ENCODE peak calls at places on chromosomes 11 and 22, in seven cellular contexts. O is mesendoderm, S is Peyer's patch, A is GM23248, U is GM12878, F is SJSA1, Z is ovary. Q is an unnamed sample.
A peak's percentile ranks its signal among the peaks of the same experiment; 100 is the strongest.

GRCh38 chr11:72039108-72039850 is 40.6 kb downstream of the IL18BP start:
- DNase-seq in F (no peak), Z (peak; percentile 63), O (no peak), U (no peak), A (peak; percentile 63), S (peak; percentile 87), Q (no peak)

GRCh38 chr22:47195676-47196492 is 433.4 kb downstream of the TBC1D22A start:
- DNase-seq in O (no peak), Z (peak; percentile 21), A (no peak), F (peak; percentile 37), U (no peak), S (peak; percentile 40), Q (no peak)

GRCh38 chr11:106998126-106998525 is 20.1 kb downstream of the GUCY1A2 start:
- DNase-seq in S (no peak), F (no peak), A (peak; percentile 83), O (peak; percentile 35), Z (no peak), U (no peak), Q (no peak)

GRCh38 chr22:46156031-46156430 is 5.7 kb downstream of the PPARA start:
- DNase-seq in U (no peak), A (no peak), S (peak; percentile 13), Z (no peak), O (no peak), F (no peak), Q (no peak)

GRCh38 chr22:40009231-40009769 is 14.5 kb downstream of the FAM83F start:
- DNase-seq in U (no peak), S (peak; percentile 54), O (peak; percentile 92), A (no peak), Z (no peak), F (no peak), Q (peak; percentile 21)

GRCh38 chr11:66600219-66600923 is 7.4 kb downstream of the CCS start:
- DNase-seq in A (no peak), U (no peak), S (no peak), F (no peak), O (no peak), Z (no peak), Q (peak; percentile 5)

GRCh38 chr11:110430267-110431211 is 791 bp downstream of the FDX1 start:
- DNase-seq in A (peak; percentile 63), S (peak; percentile 82), U (peak; percentile 8), F (peak; percentile 45), Z (no peak), O (peak; percentile 54), Q (no peak)

GRCh38 chr22:35367331-35367886 is 13.5 kb upstream of the HMOX1 start:
- DNase-seq in F (no peak), Z (no peak), A (no peak), S (peak; percentile 80), U (peak; percentile 65), O (no peak), Q (no peak)

GRCh38 chr11:35932641-35933571 is 11.0 kb upstream of the LDLRAD3 start:
- DNase-seq in U (no peak), F (no peak), Z (no peak), A (peak; percentile 28), O (no peak), S (no peak), Q (no peak)

GRCh38 chr11:116984589-116984988 is 113.6 kb downstream of the SIK3 start:
- DNase-seq in U (no peak), Z (no peak), F (no peak), A (peak; percentile 95), O (no peak), S (no peak), Q (no peak)

GRCh38 chr11:8041576-8041975 is 39.4 kb upstream of the TUB start:
- DNase-seq in O (no peak), A (no peak), Z (no peak), U (no peak), F (no peak), S (no peak), Q (no peak)

GRCh38 chr11:17972987-17973386 is 39.9 kb downstream of the SERGEF start:
- DNase-seq in A (peak; percentile 88), Z (peak; percentile 43), F (peak; percentile 68), O (peak; percentile 95), U (no peak), S (no peak), Q (peak; percentile 58)

GRCh38 chr22:47169801-47170140 is 407.3 kb downstream of the TBC1D22A start:
- DNase-seq in A (no peak), S (no peak), O (no peak), U (no peak), Z (peak; percentile 7), F (no peak), Q (no peak)

GRCh38 chr11:60570970-60571369 is 55.8 kb downstream of the MS4A13 start:
- DNase-seq in A (no peak), O (no peak), S (no peak), U (peak; percentile 59), Z (no peak), F (no peak), Q (no peak)

GRCh38 chr11:18766015-18766414 is 25.6 kb downstream of the PTPN5 start:
- DNase-seq in Z (no peak), U (no peak), O (no peak), F (no peak), S (no peak), A (no peak), Q (no peak)

GRCh38 chr22:17161991-17162390 is 2.9 kb upstream of the HDHD5 start:
- DNase-seq in F (no peak), S (no peak), O (peak; percentile 17), A (no peak), Z (no peak), U (no peak), Q (no peak)

GRCh38 chr11:75352417-75353206 is 1.2 kb upstream of the ARRB1 start:
- DNase-seq in O (no peak), F (no peak), Z (no peak), A (peak; percentile 49), U (no peak), S (no peak), Q (no peak)

GRCh38 chr11:7278314-7278917 is 26.7 kb downstream of the SYT9 start:
- DNase-seq in F (no peak), A (peak; percentile 56), S (no peak), O (peak; percentile 51), Z (no peak), U (no peak), Q (peak; percentile 31)

GRCh38 chr22:43378011-43378704 is 33.7 kb upstream of the MPPED1 start:
- DNase-seq in O (peak; percentile 24), S (peak; percentile 56), F (no peak), Z (peak; percentile 62), A (peak; percentile 10), U (peak; percentile 63), Q (no peak)

GRCh38 chr11:95991101-95991500 is 67.2 kb upstream of the MTMR2 start:
- DNase-seq in O (no peak), A (peak; percentile 29), S (no peak), Z (no peak), F (peak; percentile 48), U (no peak), Q (no peak)

GRCh38 chr22:24723111-24723510 is 51.4 kb downstream of the PIWIL3 start:
- DNase-seq in O (no peak), A (no peak), U (no peak), Z (no peak), F (no peak), S (no peak), Q (no peak)

GRCh38 chr11:126115253-126115540 is 52.5 kb upstream of the CDON start:
- DNase-seq in F (peak; percentile 42), O (no peak), Z (peak; percentile 60), A (peak; percentile 68), U (no peak), S (no peak), Q (no peak)

GRCh38 chr11:13110929-13111812 is 102.1 kb downstream of the RASSF10 start:
- DNase-seq in S (no peak), O (peak; percentile 97), U (no peak), F (no peak), Z (no peak), A (peak; percentile 64), Q (peak; percentile 62)

GRCh38 chr11:69667619-69668604 is 7.2 kb downstream of the LTO1 start:
- DNase-seq in O (no peak), F (no peak), Z (peak; percentile 11), A (no peak), S (no peak), U (no peak), Q (no peak)

GRCh38 chr11:69666752-69667536 is 8.2 kb downstream of the LTO1 start:
- DNase-seq in A (no peak), U (no peak), Z (peak; percentile 10), S (no peak), F (no peak), O (no peak), Q (no peak)

GRCh38 chr11:69665669-69666068 is 9.5 kb downstream of the LTO1 start:
- DNase-seq in F (no peak), U (no peak), S (no peak), Z (no peak), A (no peak), O (no peak), Q (no peak)

GRCh38 chr11:69664901-69665300 is 10.3 kb downstream of the LTO1 start:
- DNase-seq in Z (peak; percentile 4), O (no peak), S (no peak), F (no peak), U (no peak), A (no peak), Q (no peak)

GRCh38 chr11:69666261-69666660 is 8.9 kb downstream of the LTO1 start:
- DNase-seq in A (no peak), U (no peak), F (no peak), O (no peak), S (no peak), Z (peak; percentile 12), Q (no peak)
- H3K36me3 ChIP-seq in A (peaks cover 16% of the 10 kb centered on the region), U (peaks cover 4% of the 10 kb centered on the region), F (peaks cover 93% of the 10 kb centered on the region), O (peaks cover 3% of the 10 kb centered on the region), S (no peaks in the 10 kb centered on the region), Z (no peaks in the 10 kb centered on the region), Q (peaks cover 62% of the 10 kb centered on the region)

GRCh38 chr22:30333707-30334087 is 7.0 kb upstream of the TBC1D10A start:
- DNase-seq in S (no peak), F (no peak), A (no peak), U (no peak), Z (no peak), O (no peak), Q (no peak)
- H3K36me3 ChIP-seq in S (no peaks in the 10 kb centered on the region), F (peaks cover 88% of the 10 kb centered on the region), A (peaks cover 41% of the 10 kb centered on the region), U (peaks cover 43% of the 10 kb centered on the region), Z (no peaks in the 10 kb centered on the region), O (peaks cover 27% of the 10 kb centered on the region), Q (peaks cover 75% of the 10 kb centered on the region)

GRCh38 chr22:21696115-21696514 is 30.3 kb downstream of the PPIL2 start:
- DNase-seq in O (no peak), S (no peak), A (no peak), F (no peak), U (no peak), Z (no peak), Q (no peak)
- H3K36me3 ChIP-seq in O (peaks cover 11% of the 10 kb centered on the region), S (no peaks in the 10 kb centered on the region), A (peaks cover 7% of the 10 kb centered on the region), F (peaks cover 49% of the 10 kb centered on the region), U (peaks cover 26% of the 10 kb centered on the region), Z (no peaks in the 10 kb centered on the region), Q (peaks cover 59% of the 10 kb centered on the region)

GRCh38 chr22:19911540-19912235 is 29.9 kb upstream of the COMT start:
- DNase-seq in S (no peak), A (no peak), Z (no peak), U (no peak), O (no peak), F (no peak), Q (no peak)
- H3K36me3 ChIP-seq in S (no peaks in the 10 kb centered on the region), A (peaks cover 7% of the 10 kb centered on the region), Z (no peaks in the 10 kb centered on the region), U (no peaks in the 10 kb centered on the region), O (no peaks in the 10 kb centered on the region), F (peaks cover 50% of the 10 kb centered on the region), Q (peaks cover 55% of the 10 kb centered on the region)